ENCODE peak calls at places on chromosomes 3 and 15, in seven cellular contexts. A, X, R, N, B, F and Q are unnamed samples.

GRCh38 chr15:60523056-60523455 is 44.1 kb upstream of the ICE2 start:
- DNase-seq in A (no peak), X (no peak), R (no peak), N (no peak), B (no peak), F (no peak), Q (no peak)

GRCh38 chr3:182451871-182452270 is 341.4 kb upstream of the ATP11B start:
- DNase-seq in A (no peak), X (no peak), R (no peak), N (no peak), B (no peak), F (no peak), Q (no peak)

GRCh38 chr15:56519000-56519399 is 54.1 kb upstream of the MNS1 start:
- DNase-seq in A (no peak), X (no peak), R (no peak), N (no peak), B (no peak), F (no peak), Q (no peak)

GRCh38 chr3:13452490-13453335 is 27.4 kb upstream of the HDAC11 start:
- DNase-seq in A (peak; percentile 18), X (peak; percentile 60), R (peak; percentile 64), N (no peak), B (no peak), F (no peak), Q (peak; percentile 26)

GRCh38 chr3:60399861-60400845 is 851.1 kb downstream of the FHIT start:
- DNase-seq in A (no peak), X (no peak), R (no peak), N (peak; percentile 63), B (no peak), F (no peak), Q (no peak)

GRCh38 chr3:25088284-25088683 is 339.8 kb upstream of the RARB start:
- DNase-seq in A (no peak), X (no peak), R (no peak), N (no peak), B (no peak), F (no peak), Q (no peak)

GRCh38 chr3:14522129-14522691 is 17.9 kb downstream of the GRIP2 start:
- DNase-seq in A (no peak), X (no peak), R (no peak), N (peak; percentile 38), B (no peak), F (no peak), Q (no peak)

GRCh38 chr3:25572919-25573385 is 91.8 kb downstream of the TOP2B start:
- DNase-seq in A (no peak), X (no peak), R (no peak), N (peak; percentile 79), B (no peak), F (no peak), Q (no peak)

GRCh38 chr3:61858054-61858453 is 296.7 kb downstream of the PTPRG start:
- DNase-seq in A (no peak), X (peak; percentile 34), R (no peak), N (no peak), B (no peak), F (no peak), Q (no peak)

GRCh38 chr3:45497963-45498362 is 96.6 kb upstream of the LIMD1 start:
- DNase-seq in A (no peak), X (no peak), R (no peak), N (no peak), B (peak; percentile 24), F (no peak), Q (no peak)